ENCODE peak calls at places on chromosome 12, in five cellular contexts. W is MCF 10A, I is GM03348, F is COR-L47, H is H54. B is an unnamed sample.

GRCh38 chr12:21818627-21819026 is 44.1 kb upstream of the KCNJ8 start:
- DNase-seq in W (peak), F (no peak), H (no peak), I (peak), B (no peak)

GRCh38 chr12:11130999-11131398 is 3.4 kb downstream of the TAS2R30 start:
- DNase-seq in H (no peak), F (no peak), W (no peak), I (no peak), B (no peak)

GRCh38 chr12:106023034-106023433 is 115.7 kb downstream of the NUAK1 start:
- DNase-seq in W (no peak), H (no peak), F (no peak), I (no peak), B (no peak)

GRCh38 chr12:19834596-19834995 is 395.3 kb downstream of the AEBP2 start:
- DNase-seq in H (no peak), W (no peak), F (no peak), I (no peak), B (no peak)

GRCh38 chr12:27382924-27383323 is 50.3 kb downstream of the BMAL2 start:
- DNase-seq in W (no peak), F (no peak), I (no peak), H (no peak), B (no peak)

GRCh38 chr12:15693233-15693911 is 95.8 kb downstream of the EPS8 start:
- DNase-seq in I (peak), F (no peak), H (no peak), W (no peak), B (no peak)

GRCh38 chr12:67650127-67650495 is 1.6 kb downstream of the DYRK2 start:
- DNase-seq in W (peak), I (peak), F (no peak), H (peak), B (peak)

GRCh38 chr12:111410229-111411186 is 4.8 kb downstream of the SH2B3 start:
- DNase-seq in I (no peak), W (no peak), F (no peak), H (no peak), B (peak)

GRCh38 chr12:102106905-102107304 is 13.0 kb downstream of the NUP37 start:
- DNase-seq in F (no peak), W (no peak), H (no peak), I (no peak), B (no peak)

GRCh38 chr12:109994262-109995175 is 1.6 kb downstream of the GIT2 start:
- DNase-seq in F (no peak), W (no peak), I (no peak), H (no peak), B (no peak)

GRCh38 chr12:31732926-31733548 is 4.2 kb upstream of the AMN1 start:
- DNase-seq in I (peak), W (peak), F (no peak), H (peak), B (no peak)

GRCh38 chr12:25472453-25472852 is 80.6 kb downstream of the LMNTD1 start:
- DNase-seq in W (no peak), I (no peak), H (no peak), F (no peak), B (no peak)

GRCh38 chr12:89507015-89507824 is 17.4 kb downstream of the GALNT4 start:
- DNase-seq in H (no peak), F (peak), I (no peak), W (no peak), B (no peak)

GRCh38 chr12:108511633-108512540 is 3.2 kb upstream of the FICD start:
- DNase-seq in I (peak), W (peak), H (peak), F (peak), B (peak)

GRCh38 chr12:9404469-9405260 is 196.5 kb upstream of the PZP start:
- DNase-seq in I (no peak), W (no peak), F (no peak), H (no peak), B (peak)

GRCh38 chr12:55707841-55708694 is at the start of gene ITGA7:
- DNase-seq in H (peak), W (no peak), F (peak), I (peak), B (peak)